ENCODE peak calls at places on chromosomes 7 and 10, in nine cellular contexts. One of them, this sample, is unnamed. For H3K4me1, the result is how much of the 10 kb centered on the place peaks cover.

GRCh38 chr7:101717986-101718746 is 89.1 kb upstream of the MYL10 start:
- DNase-seq in endodermal cell: no peak
- DNase-seq in PC-3: no peak
- DNase-seq in GM23248: peak
- DNase-seq in H9: no peak
- DNase-seq in fibroblast of lung: peak
- DNase-seq in HCT116: no peak
- DNase-seq in IMR-90: peak
- DNase-seq in neuronal stem cell: no peak
- DNase-seq in this sample: no peak

GRCh38 chr10:1603181-1603580 is 134.1 kb downstream of the ADARB2 start:
- DNase-seq in endodermal cell: no peak
- DNase-seq in PC-3: no peak
- DNase-seq in GM23248: no peak
- DNase-seq in H9: peak
- DNase-seq in fibroblast of lung: no peak
- DNase-seq in HCT116: no peak
- DNase-seq in IMR-90: no peak
- DNase-seq in neuronal stem cell: no peak
- DNase-seq in this sample: no peak

GRCh38 chr7:76069238-76069638 is 21.3 kb downstream of the MDH2 start:
- DNase-seq in endodermal cell: peak
- DNase-seq in PC-3: peak
- DNase-seq in GM23248: peak
- DNase-seq in H9: peak
- DNase-seq in fibroblast of lung: peak
- DNase-seq in HCT116: peak
- DNase-seq in IMR-90: peak
- DNase-seq in neuronal stem cell: no peak
- DNase-seq in this sample: no peak

GRCh38 chr10:6385683-6386082 is 183.0 kb downstream of the PFKFB3 start:
- DNase-seq in endodermal cell: no peak
- DNase-seq in PC-3: peak
- DNase-seq in GM23248: peak
- DNase-seq in H9: no peak
- DNase-seq in fibroblast of lung: peak
- DNase-seq in HCT116: no peak
- DNase-seq in IMR-90: peak
- DNase-seq in neuronal stem cell: no peak
- DNase-seq in this sample: no peak

GRCh38 chr10:11789294-11789693 is 33.9 kb upstream of the PROSER2 start:
- DNase-seq in endodermal cell: no peak
- DNase-seq in PC-3: no peak
- DNase-seq in GM23248: no peak
- DNase-seq in H9: no peak
- DNase-seq in fibroblast of lung: no peak
- DNase-seq in HCT116: no peak
- DNase-seq in IMR-90: no peak
- DNase-seq in neuronal stem cell: no peak
- DNase-seq in this sample: no peak

GRCh38 chr10:114538544-114538906 is 119.5 kb downstream of the ABLIM1 start:
- DNase-seq in endodermal cell: no peak
- DNase-seq in PC-3: no peak
- DNase-seq in GM23248: no peak
- DNase-seq in H9: peak
- DNase-seq in fibroblast of lung: no peak
- DNase-seq in HCT116: no peak
- DNase-seq in IMR-90: no peak
- DNase-seq in neuronal stem cell: no peak
- DNase-seq in this sample: peak

GRCh38 chr7:10677668-10678232 is 295.9 kb upstream of the PHF14 start:
- DNase-seq in endodermal cell: no peak
- DNase-seq in PC-3: no peak
- DNase-seq in GM23248: no peak
- DNase-seq in H9: no peak
- DNase-seq in fibroblast of lung: no peak
- DNase-seq in HCT116: no peak
- DNase-seq in IMR-90: no peak
- DNase-seq in neuronal stem cell: no peak
- DNase-seq in this sample: no peak

GRCh38 chr10:6543431-6544005 is 36.6 kb downstream of the PRKCQ start:
- DNase-seq in endodermal cell: peak
- DNase-seq in PC-3: no peak
- DNase-seq in GM23248: no peak
- DNase-seq in H9: no peak
- DNase-seq in fibroblast of lung: no peak
- DNase-seq in HCT116: no peak
- DNase-seq in IMR-90: no peak
- DNase-seq in neuronal stem cell: no peak
- DNase-seq in this sample: peak

GRCh38 chr10:86290933-86291615 is 75.5 kb downstream of the GRID1 start:
- DNase-seq in endodermal cell: peak
- DNase-seq in PC-3: no peak
- DNase-seq in GM23248: no peak
- DNase-seq in H9: peak
- DNase-seq in fibroblast of lung: no peak
- DNase-seq in HCT116: no peak
- DNase-seq in IMR-90: no peak
- DNase-seq in neuronal stem cell: no peak
- DNase-seq in this sample: no peak

GRCh38 chr7:135740868-135741267 is 7.7 kb downstream of the FAM180A start:
- DNase-seq in endodermal cell: no peak
- DNase-seq in PC-3: no peak
- DNase-seq in GM23248: no peak
- DNase-seq in H9: no peak
- DNase-seq in fibroblast of lung: no peak
- DNase-seq in HCT116: no peak
- DNase-seq in IMR-90: no peak
- DNase-seq in neuronal stem cell: no peak
- DNase-seq in this sample: no peak

GRCh38 chr7:93040355-93040754 is 77.4 kb downstream of the SAMD9 start:
- DNase-seq in endodermal cell: peak
- DNase-seq in PC-3: no peak
- DNase-seq in GM23248: no peak
- DNase-seq in H9: no peak
- DNase-seq in fibroblast of lung: no peak
- DNase-seq in HCT116: no peak
- DNase-seq in IMR-90: no peak
- DNase-seq in neuronal stem cell: no peak
- DNase-seq in this sample: no peak

GRCh38 chr10:129744896-129745750 is 219.0 kb downstream of the EBF3 start:
- DNase-seq in endodermal cell: peak
- DNase-seq in PC-3: no peak
- DNase-seq in GM23248: no peak
- DNase-seq in H9: no peak
- DNase-seq in fibroblast of lung: no peak
- DNase-seq in HCT116: no peak
- DNase-seq in IMR-90: no peak
- DNase-seq in neuronal stem cell: no peak
- DNase-seq in this sample: no peak

GRCh38 chr10:69172241-69172998 is 7.6 kb upstream of the SUPV3L1 start:
- DNase-seq in endodermal cell: no peak
- DNase-seq in PC-3: no peak
- DNase-seq in GM23248: peak
- DNase-seq in H9: no peak
- DNase-seq in fibroblast of lung: no peak
- DNase-seq in HCT116: no peak
- DNase-seq in IMR-90: peak
- DNase-seq in neuronal stem cell: no peak
- DNase-seq in this sample: no peak

GRCh38 chr7:24917510-24918239 is 62.3 kb downstream of the OSBPL3 start:
- DNase-seq in endodermal cell: no peak
- DNase-seq in PC-3: no peak
- DNase-seq in GM23248: peak
- DNase-seq in H9: no peak
- DNase-seq in fibroblast of lung: peak
- DNase-seq in HCT116: no peak
- DNase-seq in IMR-90: peak
- DNase-seq in neuronal stem cell: no peak
- DNase-seq in this sample: no peak

GRCh38 chr10:130401860-130402765 is 265.9 kb downstream of the GLRX3 start:
- DNase-seq in endodermal cell: peak
- DNase-seq in PC-3: no peak
- DNase-seq in GM23248: no peak
- DNase-seq in H9: peak
- DNase-seq in fibroblast of lung: no peak
- DNase-seq in HCT116: no peak
- DNase-seq in IMR-90: no peak
- DNase-seq in neuronal stem cell: no peak
- DNase-seq in this sample: no peak

GRCh38 chr10:52997007-52997406 is 224.4 kb upstream of the MBL2 start:
- DNase-seq in endodermal cell: no peak
- DNase-seq in PC-3: no peak
- DNase-seq in GM23248: no peak
- DNase-seq in H9: no peak
- DNase-seq in fibroblast of lung: no peak
- DNase-seq in HCT116: no peak
- DNase-seq in IMR-90: no peak
- DNase-seq in neuronal stem cell: no peak
- DNase-seq in this sample: no peak

GRCh38 chr10:124598773-124599587 is 137.4 kb downstream of the LHPP start:
- DNase-seq in endodermal cell: no peak
- DNase-seq in PC-3: no peak
- DNase-seq in GM23248: no peak
- DNase-seq in H9: no peak
- DNase-seq in fibroblast of lung: no peak
- DNase-seq in HCT116: no peak
- DNase-seq in IMR-90: no peak
- DNase-seq in neuronal stem cell: no peak
- DNase-seq in this sample: no peak

GRCh38 chr10:20885678-20886077 is 11.4 kb downstream of the NEBL start:
- DNase-seq in endodermal cell: no peak
- DNase-seq in PC-3: peak
- DNase-seq in GM23248: no peak
- DNase-seq in H9: no peak
- DNase-seq in fibroblast of lung: no peak
- DNase-seq in HCT116: no peak
- DNase-seq in IMR-90: no peak
- DNase-seq in neuronal stem cell: no peak
- DNase-seq in this sample: no peak

GRCh38 chr7:148204639-148205292 is 385.8 kb upstream of the C7orf33 start:
- DNase-seq in endodermal cell: no peak
- DNase-seq in PC-3: no peak
- DNase-seq in GM23248: no peak
- DNase-seq in H9: no peak
- DNase-seq in fibroblast of lung: no peak
- DNase-seq in HCT116: no peak
- DNase-seq in IMR-90: no peak
- DNase-seq in neuronal stem cell: no peak
- DNase-seq in this sample: no peak
- H3K9ac ChIP-seq in endodermal cell: no peak
- H3K9ac ChIP-seq in PC-3: no peak
- H3K9ac ChIP-seq in GM23248: no peak
- H3K9ac ChIP-seq in H9: no peak
- H3K9ac ChIP-seq in fibroblast of lung: no peak
- H3K9ac ChIP-seq in HCT116: no peak
- H3K9ac ChIP-seq in IMR-90: no peak
- H3K9ac ChIP-seq in neuronal stem cell: no peak
- H3K9ac ChIP-seq in this sample: no peak

GRCh38 chr10:47348138-47348651 is at the start of gene RBP3:
- DNase-seq in endodermal cell: no peak
- DNase-seq in PC-3: no peak
- DNase-seq in GM23248: no peak
- DNase-seq in H9: no peak
- DNase-seq in fibroblast of lung: no peak
- DNase-seq in HCT116: no peak
- DNase-seq in IMR-90: no peak
- DNase-seq in neuronal stem cell: no peak
- DNase-seq in this sample: no peak
- H3K27ac ChIP-seq in endodermal cell: no peak
- H3K27ac ChIP-seq in PC-3: no peak
- H3K27ac ChIP-seq in GM23248: no peak
- H3K27ac ChIP-seq in H9: no peak
- H3K27ac ChIP-seq in fibroblast of lung: no peak
- H3K27ac ChIP-seq in HCT116: no peak
- H3K27ac ChIP-seq in IMR-90: no peak
- H3K27ac ChIP-seq in neuronal stem cell: no peak
- H3K27ac ChIP-seq in this sample: no peak

GRCh38 chr10:127942811-127943210 is 35.9 kb downstream of the PTPRE start:
- DNase-seq in endodermal cell: no peak
- DNase-seq in PC-3: no peak
- DNase-seq in GM23248: no peak
- DNase-seq in H9: no peak
- DNase-seq in fibroblast of lung: no peak
- DNase-seq in HCT116: no peak
- DNase-seq in IMR-90: no peak
- DNase-seq in neuronal stem cell: no peak
- DNase-seq in this sample: no peak
- H3K4me1 ChIP-seq in endodermal cell: under half
- H3K4me1 ChIP-seq in PC-3: under half
- H3K4me1 ChIP-seq in GM23248: under half
- H3K4me1 ChIP-seq in H9: under half
- H3K4me1 ChIP-seq in fibroblast of lung: under half
- H3K4me1 ChIP-seq in HCT116: under half
- H3K4me1 ChIP-seq in IMR-90: under half
- H3K4me1 ChIP-seq in neuronal stem cell: under half
- H3K4me1 ChIP-seq in this sample: under half

DNA sequence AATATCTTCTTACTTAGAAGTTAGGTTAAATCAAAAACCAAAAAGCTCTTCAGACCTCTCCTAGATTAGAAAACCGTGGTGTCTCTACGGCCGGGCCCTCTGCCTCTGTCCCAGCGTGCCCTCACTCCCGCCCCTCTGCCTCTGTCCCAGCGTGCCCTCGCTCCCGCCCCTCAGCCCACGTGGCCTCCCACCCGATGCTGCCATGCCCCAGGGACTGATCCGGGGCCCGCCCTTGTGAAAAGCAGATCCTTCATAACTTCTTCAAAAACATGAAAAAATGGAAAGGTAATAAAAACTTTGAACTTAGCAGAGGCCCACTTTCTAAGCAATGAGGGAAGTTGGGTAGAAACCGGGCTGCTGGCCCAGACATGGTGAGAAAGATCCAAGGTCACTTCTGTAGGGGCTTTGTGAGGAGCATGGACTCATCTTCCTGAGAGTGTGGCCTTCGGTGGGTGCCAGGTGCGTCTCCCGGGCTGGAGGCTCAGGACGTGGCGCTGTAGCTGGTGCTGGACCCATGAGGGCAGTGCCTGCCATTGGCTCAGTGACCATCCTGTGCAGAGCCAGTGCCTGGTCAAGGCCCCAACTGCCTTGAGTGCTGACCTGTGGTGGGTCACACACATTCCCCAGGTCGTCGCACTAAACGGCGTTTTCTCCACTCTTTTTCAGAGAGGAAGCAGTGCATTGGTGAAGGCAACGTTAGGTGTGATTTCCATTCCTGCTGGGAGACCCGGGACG is 4.9 kb upstream of the DPYSL4 start:
- DNase-seq in endodermal cell: no peak
- DNase-seq in PC-3: no peak
- DNase-seq in GM23248: no peak
- DNase-seq in H9: no peak
- DNase-seq in fibroblast of lung: no peak
- DNase-seq in HCT116: no peak
- DNase-seq in IMR-90: no peak
- DNase-seq in neuronal stem cell: no peak
- DNase-seq in this sample: no peak
- H3K9ac ChIP-seq in endodermal cell: no peak
- H3K9ac ChIP-seq in PC-3: no peak
- H3K9ac ChIP-seq in GM23248: no peak
- H3K9ac ChIP-seq in H9: no peak
- H3K9ac ChIP-seq in fibroblast of lung: no peak
- H3K9ac ChIP-seq in HCT116: no peak
- H3K9ac ChIP-seq in IMR-90: no peak
- H3K9ac ChIP-seq in neuronal stem cell: no peak
- H3K9ac ChIP-seq in this sample: no peak